ENCODE peak calls at places on chromosomes 1 and 21, in five cellular contexts. I, V, N, S and M are unnamed samples. For H3K79me2, the result is how much of the 10 kb centered on the place peaks cover.

GRCh38 chr1:71046891-71047634 is 553 bp downstream of the PTGER3 start:
- DNase-seq in I (no peak), V (peak), N (peak), S (peak), M (no peak)

GRCh38 chr21:27424601-27425000 is 457.7 kb upstream of the ADAMTS5 start:
- DNase-seq in I (no peak), V (no peak), N (peak), S (no peak), M (no peak)

GRCh38 chr1:53352576-53352975 is 24.7 kb upstream of the LRP8 start:
- DNase-seq in I (no peak), V (no peak), N (no peak), S (no peak), M (no peak)

GRCh38 chr1:7379445-7379971 is 391.6 kb upstream of the VAMP3 start:
- DNase-seq in I (no peak), V (peak), N (peak), S (peak), M (no peak)

GRCh38 chr21:29224006-29224405 is 74.7 kb upstream of the BACH1 start:
- DNase-seq in I (no peak), V (no peak), N (no peak), S (no peak), M (no peak)

GRCh38 chr1:30514945-30515344 is 208.4 kb downstream of the MATN1 start:
- DNase-seq in I (no peak), V (no peak), N (no peak), S (no peak), M (no peak)

GRCh38 chr1:10687782-10688408 is 108.6 kb downstream of the CASZ1 start:
- DNase-seq in I (no peak), V (no peak), N (peak), S (no peak), M (no peak)

GRCh38 chr1:40270152-40270834 is 12.3 kb downstream of the ZMPSTE24 start:
- DNase-seq in I (no peak), V (no peak), N (peak), S (no peak), M (no peak)

GRCh38 chr1:201481004-201481380 is 12.0 kb upstream of the PHLDA3 start:
- DNase-seq in I (no peak), V (peak), N (no peak), S (no peak), M (no peak)

GRCh38 chr1:159935719-159936283 is 9.6 kb downstream of the IGSF9 start:
- DNase-seq in I (no peak), V (no peak), N (peak), S (no peak), M (no peak)

GRCh38 chr1:159932296-159933285 is 7.3 kb upstream of the TAGLN2 start:
- DNase-seq in I (no peak), V (no peak), N (no peak), S (no peak), M (no peak)

GRCh38 chr1:159935305-159935704 is 10.0 kb upstream of the TAGLN2 start:
- DNase-seq in I (no peak), V (no peak), N (no peak), S (no peak), M (no peak)

GRCh38 chr1:159933347-159933746 is 8.0 kb upstream of the TAGLN2 start:
- DNase-seq in I (no peak), V (no peak), N (no peak), S (no peak), M (no peak)

GRCh38 chr1:159934136-159935039 is 9.1 kb upstream of the TAGLN2 start:
- DNase-seq in I (no peak), V (no peak), N (no peak), S (no peak), M (no peak)
- H3K4me2 ChIP-seq in I (no peak), V (no peak), N (no peak), S (no peak), M (no peak)

GRCh38 chr1:19454265-19455198 is 30.8 kb downstream of the CAPZB start:
- DNase-seq in I (no peak), V (no peak), N (peak), S (no peak), M (no peak)

GRCh38 chr1:19456915-19457554 is 28.3 kb downstream of the CAPZB start:
- DNase-seq in I (no peak), V (peak), N (no peak), S (no peak), M (no peak)

GRCh38 chr1:19458815-19459417 is 26.4 kb downstream of the CAPZB start:
- DNase-seq in I (no peak), V (no peak), N (no peak), S (no peak), M (no peak)

GRCh38 chr1:19455353-19455752 is 30.0 kb downstream of the CAPZB start:
- DNase-seq in I (no peak), V (no peak), N (no peak), S (no peak), M (no peak)

DNA sequence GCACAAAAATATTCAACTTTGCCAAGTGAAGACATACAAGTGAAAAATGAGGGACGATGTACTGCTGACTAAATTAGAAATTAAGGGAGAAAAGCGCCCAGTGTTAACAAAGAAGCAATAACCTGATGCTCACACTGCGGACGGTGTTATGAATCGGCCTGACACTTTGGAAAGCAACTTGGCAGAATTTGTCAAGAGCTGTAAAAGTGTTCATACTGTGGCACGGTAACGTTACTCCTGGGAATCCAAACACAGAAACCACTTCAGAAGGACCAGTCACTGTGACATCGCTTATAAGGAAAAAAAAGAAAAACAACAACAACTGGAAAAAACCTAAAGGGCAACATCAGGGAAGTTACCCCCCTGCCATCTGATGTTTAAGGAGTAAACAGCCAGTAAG is 27.8 kb downstream of the CAPZB start:
- DNase-seq in I (no peak), V (peak), N (no peak), S (no peak), M (no peak)
- H3K79me2 ChIP-seq in I (half or more), V (half or more), N (half or more), S (half or more), M (under half)

DNA sequence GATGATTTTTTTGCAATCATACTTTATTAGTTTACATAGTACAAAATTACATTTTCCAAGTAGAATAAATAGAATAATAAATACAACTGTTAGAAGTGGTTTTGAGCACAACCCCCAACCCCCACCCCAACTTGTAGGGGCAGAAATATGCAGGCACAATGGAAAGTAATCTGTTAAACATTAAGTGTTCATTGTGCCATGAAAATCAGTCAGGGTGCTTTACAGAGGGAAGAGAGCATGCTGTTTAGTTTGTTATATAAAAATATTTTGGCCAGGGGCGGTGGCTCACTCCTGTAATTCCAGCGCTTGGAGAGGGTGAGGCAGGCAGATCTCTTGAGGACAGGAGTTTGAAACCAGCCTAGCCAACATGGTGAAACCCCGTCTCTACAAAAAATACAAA is 2.6 kb downstream of the OR10T2 start:
- DNase-seq in I (no peak), V (no peak), N (no peak), S (no peak), M (no peak)
- TF ChIP-seq EZH2phosphoT487 in I (no peak), V (no peak), N (no peak), S (no peak), M (no peak)

DNA sequence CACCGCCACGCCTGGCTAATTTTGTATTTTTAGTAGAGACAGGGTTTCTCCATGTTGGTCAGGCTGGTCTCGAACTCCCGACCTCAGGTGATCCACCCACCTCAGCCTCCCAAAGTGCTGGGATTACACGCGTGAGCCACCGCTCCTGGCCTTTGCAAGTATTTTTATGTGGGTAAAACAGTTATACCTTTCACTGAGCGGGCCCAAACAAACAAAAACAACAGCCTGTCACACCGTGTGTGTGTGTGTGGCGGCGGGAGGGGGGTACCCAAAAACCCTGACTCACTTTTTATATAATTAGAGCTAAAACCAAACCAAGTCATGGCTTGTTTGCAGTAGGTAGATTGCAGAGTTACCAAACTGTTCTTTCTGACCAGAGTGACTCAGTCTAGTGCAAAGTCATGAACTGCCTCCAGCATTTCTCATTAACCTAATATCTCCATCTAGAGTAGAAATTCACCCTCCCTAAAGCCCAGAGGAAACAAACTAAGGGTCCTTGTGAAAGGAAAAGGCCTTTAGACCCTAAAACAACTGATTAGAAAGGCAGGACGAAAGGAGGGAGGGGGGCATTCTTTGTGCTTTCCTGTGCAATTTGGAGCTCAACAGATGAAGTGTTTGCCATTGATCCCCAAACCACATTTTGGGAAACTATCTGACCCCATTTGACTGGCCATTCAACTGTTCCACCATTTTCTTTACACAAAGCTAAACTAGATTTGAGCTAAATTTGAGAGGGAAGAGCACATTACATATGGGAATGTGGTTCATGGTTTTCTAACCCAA is 181.0 kb downstream of the DHRS3 start:
- DNase-seq in I (no peak), V (no peak), N (peak), S (no peak), M (no peak)
- H3K4me2 ChIP-seq in I (peak), V (no peak), N (peak), S (no peak), M (no peak)

GRCh38 chr1:226659641-226660040 is 79.4 kb downstream of the ITPKB start:
- DNase-seq in I (no peak), V (no peak), N (no peak), S (no peak), M (no peak)
- H3K79me2 ChIP-seq in I (under half), V (under half), N (under half), S (under half), M (half or more)

GRCh38 chr1:45894921-45895320 is 91.5 kb downstream of the MAST2 start:
- DNase-seq in I (no peak), V (no peak), N (no peak), S (no peak), M (no peak)
- TF ChIP-seq EZH2phosphoT487 in I (no peak), V (no peak), N (no peak), S (no peak), M (no peak)

GRCh38 chr1:226682841-226683800 is 56.0 kb downstream of the ITPKB start:
- DNase-seq in I (no peak), V (no peak), N (no peak), S (no peak), M (no peak)

GRCh38 chr1:226679303-226679702 is 59.8 kb downstream of the ITPKB start:
- DNase-seq in I (no peak), V (no peak), N (no peak), S (no peak), M (no peak)

GRCh38 chr1:226680653-226681052 is 58.4 kb downstream of the ITPKB start:
- DNase-seq in I (no peak), V (peak), N (no peak), S (no peak), M (no peak)

GRCh38 chr1:226679853-226680516 is 59.1 kb downstream of the ITPKB start:
- DNase-seq in I (no peak), V (peak), N (peak), S (peak), M (peak)

GRCh38 chr1:226681652-226682493 is 57.2 kb downstream of the ITPKB start:
- DNase-seq in I (no peak), V (no peak), N (no peak), S (no peak), M (no peak)
- H3K4me2 ChIP-seq in I (no peak), V (no peak), N (no peak), S (no peak), M (peak)